ENCODE peak calls at places on chromosomes 6 and 20, in four cellular contexts. Q, A, I and S are unnamed samples.

GRCh38 chr6:9197726-9198125 is 762.4 kb upstream of the SLC35B3 start:
- DNase-seq in Q (peak), A (no peak), I (no peak), S (no peak)

GRCh38 chr6:123742626-123743025 is 61.0 kb upstream of the NKAIN2 start:
- DNase-seq in Q (no peak), A (no peak), I (no peak), S (no peak)

GRCh38 chr6:56348578-56348977 is 101.2 kb upstream of the COL21A1 start:
- DNase-seq in Q (peak), A (no peak), I (peak), S (no peak)

GRCh38 chr6:57038906-57039305 is 7.6 kb upstream of the KIAA1586 start:
- DNase-seq in Q (no peak), A (no peak), I (no peak), S (no peak)

GRCh38 chr6:1126036-1126435 is 185.9 kb upstream of the FOXQ1 start:
- DNase-seq in Q (no peak), A (no peak), I (no peak), S (no peak)

GRCh38 chr6:109491207-109491938 is 8.4 kb upstream of the ZBTB24 start:
- DNase-seq in Q (no peak), A (no peak), I (no peak), S (peak)

GRCh38 chr6:79742030-79742429 is 110.9 kb downstream of the SH3BGRL2 start:
- DNase-seq in Q (no peak), A (no peak), I (no peak), S (no peak)

GRCh38 chr6:34575326-34575725 is 19.2 kb upstream of the SPDEF start:
- DNase-seq in Q (no peak), A (no peak), I (no peak), S (peak)

GRCh38 chr6:76876922-76877553 is 586.3 kb downstream of the HTR1B start:
- DNase-seq in Q (peak), A (no peak), I (peak), S (peak)

GRCh38 chr6:36061236-36061635 is 33.6 kb downstream of the MAPK14 start:
- DNase-seq in Q (no peak), A (no peak), I (no peak), S (no peak)

GRCh38 chr6:25179051-25179778 is 100.0 kb upstream of the CARMIL1 start:
- DNase-seq in Q (no peak), A (no peak), I (peak), S (no peak)

GRCh38 chr20:47768016-47768953 is 17.0 kb downstream of the SULF2 start:
- DNase-seq in Q (no peak), A (no peak), I (no peak), S (no peak)

GRCh38 chr20:32231245-32231644 is 23.6 kb downstream of the POFUT1 start:
- DNase-seq in Q (peak), A (no peak), I (no peak), S (no peak)

GRCh38 chr20:52895662-52896061 is 76.5 kb upstream of the TSHZ2 start:
- DNase-seq in Q (no peak), A (no peak), I (no peak), S (no peak)

GRCh38 chr20:18138266-18138582 is 561 bp downstream of the KAT14 start:
- DNase-seq in Q (no peak), A (no peak), I (no peak), S (no peak)

GRCh38 chr6:1770435-1770843 is 160.7 kb downstream of the FOXC1 start:
- DNase-seq in Q (peak), A (no peak), I (peak), S (no peak)

GRCh38 chr6:141326426-141326825 is 806.3 kb upstream of the GJE1 start:
- DNase-seq in Q (peak), A (no peak), I (peak), S (no peak)

GRCh38 chr6:139644821-139645220 is 270.4 kb upstream of the CITED2 start:
- DNase-seq in Q (no peak), A (no peak), I (peak), S (no peak)

GRCh38 chr6:170063431-170063830 is 227.4 kb downstream of the DLL1 start:
- DNase-seq in Q (no peak), A (no peak), I (no peak), S (no peak)

GRCh38 chr20:1177680-1178079 is 7.1 kb downstream of the TMEM74B start:
- DNase-seq in Q (peak), A (no peak), I (peak), S (no peak)

GRCh38 chr6:166488081-166488685 is 98.3 kb downstream of the RAMACL start:
- DNase-seq in Q (no peak), A (no peak), I (no peak), S (peak)

GRCh38 chr20:13552061-13552460 is 86.7 kb downstream of the TASP1 start:
- DNase-seq in Q (peak), A (no peak), I (peak), S (no peak)

GRCh38 chr20:45253260-45253659 is 1.1 kb downstream of the SLPI start:
- DNase-seq in Q (no peak), A (no peak), I (no peak), S (no peak)

GRCh38 chr6:11534561-11534960 is 3.0 kb upstream of the TMEM170B start:
- DNase-seq in Q (no peak), A (no peak), I (no peak), S (no peak)

GRCh38 chr6:157999100-158000051 is 17.7 kb downstream of the SYNJ2 start:
- DNase-seq in Q (no peak), A (peak), I (no peak), S (no peak)

GRCh38 chr20:24317224-24317623 is 152.2 kb upstream of the SYNDIG1 start:
- DNase-seq in Q (no peak), A (no peak), I (no peak), S (no peak)

GRCh38 chr6:125834347-125834746 is 43.6 kb downstream of the NCOA7 start:
- DNase-seq in Q (no peak), A (no peak), I (no peak), S (no peak)

GRCh38 chr6:163525926-163526325 is 111.4 kb downstream of the QKI start:
- DNase-seq in Q (peak), A (no peak), I (peak), S (no peak)

GRCh38 chr6:161327360-161327953 is 53.6 kb upstream of the AGPAT4 start:
- DNase-seq in Q (peak), A (no peak), I (peak), S (no peak)